ENCODE peak calls at places on chromosomes 5 and 9, in ten cellular contexts. G is activated T-cell treated with anti-CD3 and anti-CD28 coated beads for 4 hours; V is activated CD8-positive, alpha-beta memory T cell treated with anti-CD3 and anti-CD28 coated beads for 48 hours; A is activated CD4-positive, alpha-beta memory T cell treated with anti-CD3 and anti-CD28 coated beads, Interleukin-2, amount 10 ng/mL, durations not matched to agents 7 days and 5 days; M is T-helper 2 cell; E is stimulated activated CD8-positive, alpha-beta memory T cell treated with anti-CD3 and anti-CD28 coated beads, Interleukin-15, amount 100 ng/mL, for 4 hours; J is H54; B is stimulated activated CD4-positive, alpha-beta T cell treated with anti-CD3 and anti-CD28 coated beads, TNF-alpha, amount 100 ng/mL, for 1 hour; Q is T-cell; R is C1 segment of cervical spinal cord. Z is an unnamed sample.

GRCh38 chr5:37696190-37697021 is 143.4 kb downstream of the GDNF start:
- DNase-seq in R (no peak), B (no peak), E (no peak), J (no peak), V (no peak), Q (no peak), G (no peak), A (no peak), M (no peak), Z (no peak)

GRCh38 chr9:137575725-137576411 is 2.9 kb downstream of the DPH7 start:
- DNase-seq in M (no peak), J (no peak), G (no peak), E (no peak), V (no peak), B (no peak), Q (no peak), R (no peak), A (no peak), Z (no peak)

GRCh38 chr9:126611188-126611587 is 2.5 kb upstream of the LMX1B start:
- DNase-seq in R (no peak), A (no peak), J (no peak), Q (no peak), V (no peak), E (no peak), M (no peak), G (no peak), B (no peak), Z (no peak)

GRCh38 chr9:123353984-123354591 is 1.9 kb upstream of the CRB2 start:
- DNase-seq in V (peak; percentile 37), J (peak; percentile 97), Q (peak; percentile 25), B (no peak), M (no peak), A (peak; percentile 58), G (peak; percentile 31), E (no peak), R (peak; percentile 72), Z (peak; percentile 81)

GRCh38 chr9:131833906-131834305 is 94.0 kb upstream of the RAPGEF1 start:
- DNase-seq in A (no peak), B (no peak), Q (no peak), G (no peak), J (no peak), R (no peak), E (peak; percentile 1), M (no peak), V (no peak), Z (no peak)

GRCh38 chr5:78523314-78524193 is 125.0 kb downstream of the LHFPL2 start:
- DNase-seq in B (no peak), M (no peak), J (no peak), R (no peak), Q (no peak), G (no peak), A (no peak), V (no peak), E (no peak), Z (no peak)

GRCh38 chr5:138752341-138752950 is 779 bp upstream of the CTNNA1 start:
- DNase-seq in M (no peak), A (no peak), E (no peak), G (no peak), V (no peak), B (no peak), J (no peak), Q (no peak), R (no peak), Z (peak; percentile 50)

GRCh38 chr5:83777856-83778255 is 57.2 kb upstream of the HAPLN1 start:
- DNase-seq in M (no peak), A (no peak), V (no peak), J (no peak), B (no peak), R (no peak), Q (no peak), G (no peak), E (no peak), Z (no peak)

GRCh38 chr5:141800629-141801028 is 77.6 kb downstream of the PCDH1 start:
- DNase-seq in E (no peak), G (no peak), M (no peak), A (no peak), J (no peak), R (no peak), Q (no peak), B (no peak), V (no peak), Z (no peak)

GRCh38 chr9:129287595-129288305 is 109.7 kb upstream of the IER5L start:
- DNase-seq in E (no peak), Q (no peak), J (no peak), B (no peak), R (no peak), M (no peak), G (no peak), V (no peak), A (peak; percentile 14), Z (peak; percentile 12)

GRCh38 chr9:121652037-121652837 is 803 bp downstream of the DAB2IP start:
- DNase-seq in E (no peak), B (no peak), J (no peak), R (no peak), M (no peak), V (no peak), A (no peak), G (no peak), Q (no peak), Z (peak; percentile 32)

GRCh38 chr9:118321823-118322222 is 617.6 kb downstream of the TLR4 start:
- DNase-seq in J (no peak), E (no peak), G (no peak), R (no peak), B (no peak), V (no peak), Q (no peak), M (no peak), A (no peak), Z (no peak)

GRCh38 chr5:180109920-180110319 is 38.4 kb upstream of the RNF130 start:
- DNase-seq in E (no peak), R (no peak), J (no peak), B (no peak), M (no peak), V (no peak), Q (no peak), A (no peak), G (no peak), Z (no peak)

GRCh38 chr5:133489632-133490031 is 122.7 kb downstream of the FSTL4 start:
- DNase-seq in G (no peak), E (no peak), M (no peak), B (no peak), R (no peak), Q (no peak), J (no peak), A (no peak), V (no peak), Z (no peak)

GRCh38 chr9:101578378-101578777 is 16.4 kb downstream of the PPP3R2 start:
- DNase-seq in A (no peak), M (no peak), J (no peak), G (no peak), B (no peak), Q (no peak), R (no peak), E (no peak), V (no peak), Z (no peak)

GRCh38 chr5:126139773-126140172 is 283.4 kb upstream of the GRAMD2B start:
- DNase-seq in Q (no peak), R (no peak), A (no peak), M (no peak), E (no peak), V (no peak), B (no peak), J (no peak), G (no peak), Z (no peak)

GRCh38 chr9:72812622-72813111 is 140.2 kb downstream of the ALDH1A1 start:
- DNase-seq in G (no peak), J (no peak), V (no peak), B (no peak), M (no peak), Q (no peak), R (no peak), E (no peak), A (no peak), Z (no peak)

GRCh38 chr9:83403864-83404263 is 134.3 kb downstream of the FRMD3 start:
- DNase-seq in A (no peak), E (no peak), G (no peak), Q (no peak), R (no peak), J (no peak), M (no peak), V (no peak), B (no peak), Z (no peak)